ENCODE peak calls at places on chromosomes 16 and 17, in four cellular contexts. E is CD8-positive, alpha-beta T cell; S is HCT116; O is OCI-LY7. F is an unnamed sample.

GRCh38 chr17:75241143-75241430 is 20.3 kb downstream of the GGA3 start:
- DNase-seq in S (no peak), E (no peak), O (no peak), F (no peak)

GRCh38 chr17:7857724-7858486 is at the start of gene CYB5D1:
- DNase-seq in O (peak), E (peak), S (peak), F (peak)

GRCh38 chr16:84411768-84412167 is 43.4 kb downstream of the ATP2C2 start:
- DNase-seq in E (no peak), O (no peak), S (no peak), F (no peak)

GRCh38 chr17:64081802-64082799 is 47.8 kb downstream of the ERN1 start:
- DNase-seq in S (peak), E (peak), O (peak), F (no peak)

GRCh38 chr16:79788949-79789348 is 188.4 kb upstream of the MAF start:
- DNase-seq in S (no peak), O (no peak), E (no peak), F (no peak)

GRCh38 chr17:38451840-38452529 is 23.7 kb downstream of the ARHGAP23 start:
- DNase-seq in S (no peak), O (no peak), E (no peak), F (peak)

GRCh38 chr17:66904760-66905637 is 59.5 kb upstream of the CACNG4 start:
- DNase-seq in O (no peak), S (no peak), E (no peak), F (no peak)

GRCh38 chr16:23354246-23354645 is 52.1 kb downstream of the SCNN1B start:
- DNase-seq in O (no peak), S (no peak), E (no peak), F (no peak)

GRCh38 chr16:23362460-23363317 is 60.6 kb downstream of the SCNN1B start:
- DNase-seq in E (no peak), O (no peak), S (no peak), F (no peak)

GRCh38 chr16:59067207-59067606 is 333.1 kb upstream of the GOT2 start:
- DNase-seq in O (peak), E (no peak), S (no peak), F (no peak)

GRCh38 chr17:71460943-71461342 is 659.9 kb upstream of the SOX9 start:
- DNase-seq in O (peak), S (peak), E (no peak), F (no peak)

GRCh38 chr17:30905742-30906100 is 317 bp downstream of the TEFM start:
- DNase-seq in E (no peak), S (peak), O (peak), F (peak)

GRCh38 chr17:69574257-69575197 is 160.0 kb downstream of the MAP2K6 start:
- DNase-seq in S (no peak), O (peak), E (no peak), F (no peak)

DNA sequence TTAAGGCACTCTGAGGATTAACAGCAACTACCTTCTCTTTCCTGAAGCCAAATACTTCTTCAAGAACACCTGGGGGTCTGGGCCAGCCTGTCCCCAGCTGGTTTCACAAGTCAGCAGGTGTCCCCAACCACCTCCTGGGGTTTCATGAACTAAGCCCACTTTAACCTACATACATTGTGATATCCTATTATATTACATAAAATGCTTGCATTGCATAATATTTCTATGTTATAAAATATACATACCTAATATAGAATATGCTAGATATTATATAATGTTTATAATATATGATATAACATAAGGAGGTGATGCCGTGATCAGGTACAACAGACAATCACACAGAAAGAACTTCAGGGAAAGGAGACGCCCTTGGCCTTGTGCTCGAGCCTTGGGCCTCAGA is 367.6 kb downstream of the C16orf95 start:
- DNase-seq in O (no peak), E (no peak), S (no peak), F (no peak)
- TF ChIP-seq CTCF in O (no peak), E (no peak), S (no peak), F (no peak)

DNA sequence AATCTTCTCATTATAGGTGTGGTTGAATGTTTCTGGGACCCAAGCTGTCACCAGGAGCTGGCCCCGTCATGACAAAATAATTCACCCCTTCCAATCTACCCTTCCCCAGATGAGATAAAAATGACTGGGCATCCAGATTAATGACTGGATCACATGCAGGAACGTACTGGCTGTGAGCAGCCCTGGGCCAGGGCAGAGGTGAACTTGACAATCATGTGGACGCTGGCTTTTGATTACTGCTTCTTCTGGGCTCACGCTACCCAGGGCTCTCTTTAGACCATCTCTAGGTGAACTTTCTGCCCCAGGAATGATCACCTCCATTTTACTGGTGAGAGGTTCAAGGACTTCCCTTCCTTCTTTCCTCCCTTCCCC is 18.3 kb downstream of the CBX4 start:
- DNase-seq in S (no peak), E (no peak), O (no peak), F (no peak)
- TF ChIP-seq CTCF in S (no peak), E (no peak), O (no peak), F (no peak)

GRCh38 chr16:67397812-67398545 is 4.7 kb upstream of the TPPP3 start:
- DNase-seq in O (peak), E (no peak), S (no peak), F (no peak)
- TF ChIP-seq CTCF in O (peak), E (no peak), S (no peak), F (no peak)

GRCh38 chr16:75024182-75024581 is 25.4 kb downstream of the ZNRF1 start:
- DNase-seq in O (no peak), E (no peak), S (no peak), F (no peak)
- TF ChIP-seq CTCF in O (no peak), E (no peak), S (no peak), F (no peak)

GRCh38 chr16:70331091-70331490 is 15.6 kb upstream of the DDX19A start:
- DNase-seq in O (no peak), S (no peak), E (no peak), F (no peak)
- TF ChIP-seq CTCF in O (no peak), S (no peak), E (no peak), F (no peak)

GRCh38 chr16:7513429-7513828 is 180.8 kb downstream of the RBFOX1 start:
- DNase-seq in S (no peak), E (no peak), O (peak), F (no peak)
- TF ChIP-seq CTCF in S (peak), E (no peak), O (peak), F (peak)

GRCh38 chr16:48047755-48048154 is 108.0 kb downstream of the ABCC12 start:
- DNase-seq in E (no peak), S (no peak), O (no peak), F (no peak)

GRCh38 chr16:48047273-48047672 is 108.5 kb downstream of the ABCC12 start:
- DNase-seq in S (no peak), O (no peak), E (no peak), F (no peak)

GRCh38 chr16:48044117-48044516 is 111.7 kb downstream of the ABCC12 start:
- DNase-seq in E (no peak), O (no peak), S (no peak), F (no peak)

GRCh38 chr16:48041861-48042435 is 113.8 kb downstream of the ABCC12 start:
- DNase-seq in E (no peak), S (peak), O (no peak), F (peak)
- TF ChIP-seq CTCF in E (no peak), S (peak), O (no peak), F (peak)

GRCh38 chr16:77784441-77785356 is 3.7 kb upstream of the VAT1L start:
- DNase-seq in S (no peak), E (no peak), O (no peak), F (no peak)

GRCh38 chr16:77780378-77780837 is 8.0 kb upstream of the VAT1L start:
- DNase-seq in E (no peak), S (peak), O (no peak), F (no peak)

GRCh38 chr16:77781091-77781490 is 7.3 kb upstream of the VAT1L start:
- DNase-seq in O (no peak), E (no peak), S (no peak), F (no peak)

GRCh38 chr16:77785365-77785764 is 3.0 kb upstream of the VAT1L start:
- DNase-seq in S (no peak), O (no peak), E (no peak), F (no peak)

GRCh38 chr16:77782694-77783093 is 5.7 kb upstream of the VAT1L start:
- DNase-seq in E (no peak), S (peak), O (peak), F (no peak)
- TF ChIP-seq CTCF in E (no peak), S (peak), O (peak), F (no peak)